ENCODE peak calls at places on chromosomes 16 and 17, in four cellular contexts. G is pancreas, H is fibroblast of lung, W is mucosa of descending colon. R is an unnamed sample. For H3K4me1, the result is how much of the 10 kb centered on the place peaks cover.

GRCh38 chr16:82185012-82185411 is 15.0 kb upstream of the MPHOSPH6 start:
- DNase-seq in W (no peak), G (no peak), H (no peak), R (no peak)

GRCh38 chr16:2465653-2466415 is 5.3 kb upstream of the NTN3 start:
- DNase-seq in H (no peak), W (no peak), G (no peak), R (no peak)

GRCh38 chr17:76575570-76575969 is 10.1 kb downstream of the ST6GALNAC2 start:
- DNase-seq in H (no peak), G (no peak), W (no peak), R (no peak)

GRCh38 chr17:9370464-9370863 is 205.2 kb downstream of the STX8 start:
- DNase-seq in G (no peak), W (no peak), H (peak), R (no peak)

GRCh38 chr17:75524269-75524970 is 1.1 kb upstream of the LLGL2 start:
- DNase-seq in G (no peak), W (no peak), H (no peak), R (no peak)

GRCh38 chr16:68408428-68408827 is 39.9 kb downstream of the SMPD3 start:
- DNase-seq in H (no peak), W (no peak), G (no peak), R (no peak)

GRCh38 chr17:4247981-4248388 is 15.8 kb downstream of the ANKFY1 start:
- DNase-seq in G (peak), H (no peak), W (peak), R (peak)

GRCh38 chr16:87746178-87746577 is 19.6 kb downstream of the KLHDC4 start:
- DNase-seq in W (no peak), H (no peak), G (no peak), R (no peak)

GRCh38 chr17:13462161-13462560 is 139.6 kb downstream of the HS3ST3A1 start:
- DNase-seq in G (no peak), W (no peak), H (peak), R (no peak)

GRCh38 chr16:17439580-17439979 is 31.2 kb downstream of the XYLT1 start:
- DNase-seq in W (no peak), G (no peak), H (no peak), R (no peak)

GRCh38 chr17:77709594-77709993 is 248.9 kb upstream of the TNRC6C start:
- DNase-seq in G (no peak), W (no peak), H (no peak), R (no peak)

GRCh38 chr17:15154618-15155017 is 110.5 kb downstream of the PMP22 start:
- DNase-seq in W (no peak), G (no peak), H (no peak), R (no peak)

GRCh38 chr16:3012246-3012645 is 477 bp upstream of the CLDN9 start:
- DNase-seq in H (no peak), W (no peak), G (no peak), R (peak)

GRCh38 chr16:1613240-1613639 is 1.1 kb downstream of the CRAMP1 start:
- DNase-seq in G (no peak), H (no peak), W (no peak), R (no peak)

GRCh38 chr17:48121921-48122650 is 14.5 kb downstream of the SNX11 start:
- DNase-seq in G (no peak), H (no peak), W (no peak), R (no peak)

GRCh38 chr17:2688351-2689342 is 22.9 kb downstream of the CLUH start:
- DNase-seq in W (peak), H (no peak), G (peak), R (no peak)

GRCh38 chr16:66189951-66190350 is 176.5 kb upstream of the CDH5 start:
- DNase-seq in G (no peak), W (no peak), H (peak), R (no peak)

GRCh38 chr17:8123695-8124349 is at the start of gene HES7:
- DNase-seq in H (no peak), W (no peak), G (no peak), R (no peak)

GRCh38 chr17:1255041-1255440 is 15.2 kb upstream of the BHLHA9 start:
- DNase-seq in G (no peak), W (no peak), H (no peak), R (no peak)

GRCh38 chr16:86978445-86979030 is 338.7 kb downstream of the C16orf95 start:
- DNase-seq in H (no peak), G (no peak), W (no peak), R (no peak)

GRCh38 chr17:73604476-73604875 is 39.8 kb downstream of the SDK2 start:
- DNase-seq in G (no peak), H (no peak), W (no peak), R (no peak)

GRCh38 chr17:48494335-48494734 is 36.5 kb downstream of the HOXB1 start:
- DNase-seq in W (no peak), H (peak), G (no peak), R (no peak)

GRCh38 chr16:29290631-29291247 is 115.8 kb downstream of the NPIPB11 start:
- DNase-seq in W (peak), H (peak), G (peak), R (peak)

GRCh38 chr17:58324409-58325288 is 3.9 kb downstream of the TSPOAP1 start:
- DNase-seq in G (peak), H (peak), W (peak), R (peak)

GRCh38 chr16:16131659-16132058 is 91.6 kb downstream of the ABCC6 start:
- DNase-seq in W (no peak), G (no peak), H (no peak), R (no peak)

GRCh38 chr17:75287221-75287620 is 2.0 kb downstream of the SLC25A19 start:
- DNase-seq in W (no peak), G (no peak), H (no peak), R (no peak)

GRCh38 chr17:50605434-50605833 is 29.2 kb upstream of the ABCC3 start:
- DNase-seq in G (no peak), W (no peak), H (peak), R (no peak)

GRCh38 chr17:17140590-17140980 is 65.5 kb downstream of the PLD6 start:
- DNase-seq in H (peak), G (no peak), W (no peak), R (no peak)

GRCh38 chr16:89183975-89184684 is 12.6 kb downstream of the CDH15 start:
- DNase-seq in G (no peak), H (no peak), W (no peak), R (no peak)

GRCh38 chr16:29784901-29785500 is 5.5 kb upstream of the KIF22 start:
- DNase-seq in W (peak), H (peak), G (peak), R (no peak)

GRCh38 chr16:4351880-4352279 is 759 bp upstream of the PAM16 start:
- DNase-seq in W (no peak), H (peak), G (no peak), R (no peak)

GRCh38 chr16:14405611-14406537 is 224.2 kb downstream of the PARN start:
- DNase-seq in W (peak), H (no peak), G (no peak), R (peak)

GRCh38 chr17:14089179-14089578 is 19.9 kb downstream of the COX10 start:
- DNase-seq in W (no peak), G (no peak), H (no peak), R (no peak)

GRCh38 chr17:71461504-71462197 is 659.2 kb upstream of the SOX9 start:
- DNase-seq in W (no peak), G (no peak), H (no peak), R (no peak)

GRCh38 chr16:55663225-55663624 is 7.4 kb downstream of the SLC6A2 start:
- DNase-seq in G (no peak), H (no peak), W (no peak), R (no peak)
- H3K4me1 ChIP-seq in G (under half), H (under half), W (under half), R (under half)

DNA sequence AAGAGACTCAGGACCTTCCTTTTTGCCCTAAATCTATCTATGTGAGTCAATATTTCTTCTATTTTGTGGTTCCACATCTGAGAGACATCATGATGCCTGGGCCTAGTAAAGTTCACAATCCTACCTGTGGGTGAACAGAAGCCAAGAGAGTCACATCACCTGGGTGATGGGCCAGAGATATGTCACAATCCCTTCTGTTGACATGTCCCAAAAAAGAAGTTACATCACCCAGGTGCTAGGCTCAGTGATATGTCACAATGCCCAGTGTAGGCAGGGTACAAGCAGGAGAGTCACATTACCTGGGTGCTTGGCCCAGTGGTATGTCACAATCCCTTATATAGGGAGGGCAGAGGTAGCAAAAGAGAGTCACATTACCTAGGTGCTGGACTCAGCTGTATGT is 2101.9 kb downstream of the TP53TG3F start:
- DNase-seq in H (no peak), W (no peak), G (no peak), R (no peak)
- H3K4me3 ChIP-seq in H (no peak), W (no peak), G (no peak), R (no peak)

DNA sequence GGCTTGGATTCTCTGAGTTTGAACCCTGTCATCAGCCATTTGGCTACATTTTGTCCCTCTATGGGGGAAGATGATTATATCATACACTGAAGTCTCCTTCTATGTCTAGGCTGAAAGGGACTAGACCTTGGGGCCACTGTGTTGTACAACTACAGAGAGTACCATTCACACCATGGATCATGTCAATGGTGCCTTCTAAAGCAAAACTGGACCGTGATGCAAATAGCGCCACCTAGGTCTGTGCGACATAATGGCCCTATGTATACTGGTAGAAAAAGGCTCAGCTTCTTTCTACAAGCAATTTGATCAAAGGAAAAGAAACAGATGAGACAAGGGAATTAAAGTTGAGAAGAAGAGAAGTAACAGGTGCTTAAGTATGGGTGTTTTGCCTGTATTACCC is 100.7 kb downstream of the LYRM1 start:
- DNase-seq in W (peak), G (no peak), H (peak), R (no peak)
- TF ChIP-seq CTCF in W (peak), G (no peak), H (peak), R (peak)

DNA sequence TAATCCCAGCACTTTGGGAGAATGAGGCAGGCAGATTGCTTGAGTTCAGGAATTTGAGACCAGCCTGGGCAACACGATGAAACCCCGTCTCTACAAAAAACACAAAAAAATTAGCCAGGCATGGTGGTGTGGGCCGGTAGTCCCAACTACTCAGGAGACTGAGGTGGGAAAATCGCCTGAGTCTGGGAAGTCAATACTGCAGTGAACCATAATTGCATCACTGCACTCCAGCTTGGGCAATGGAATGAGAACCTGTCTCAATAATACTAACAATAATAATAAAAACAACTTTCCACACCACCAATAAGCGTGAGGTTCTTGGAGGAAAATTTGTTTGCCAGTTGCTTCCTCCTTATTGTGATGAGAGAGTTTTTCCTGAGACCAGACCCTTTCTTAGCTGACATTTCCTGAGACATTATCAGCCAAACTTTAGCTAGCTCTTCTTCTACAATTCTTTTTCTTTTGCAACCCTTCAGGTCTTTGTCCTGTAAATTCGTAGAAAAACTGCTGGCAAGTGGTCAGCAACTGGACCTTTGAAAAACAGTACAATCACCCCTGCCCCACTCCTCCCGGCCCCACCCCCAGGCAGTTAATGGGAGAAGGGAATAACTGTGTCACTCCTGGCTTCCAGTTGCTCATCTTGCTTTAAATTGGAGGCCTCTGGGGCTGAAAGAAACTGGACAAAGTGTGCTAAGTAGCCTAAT is 3.5 kb upstream of the EZH1 start:
- DNase-seq in G (no peak), W (no peak), H (no peak), R (no peak)
- H3K4me1 ChIP-seq in G (under half), W (under half), H (under half), R (under half)

DNA sequence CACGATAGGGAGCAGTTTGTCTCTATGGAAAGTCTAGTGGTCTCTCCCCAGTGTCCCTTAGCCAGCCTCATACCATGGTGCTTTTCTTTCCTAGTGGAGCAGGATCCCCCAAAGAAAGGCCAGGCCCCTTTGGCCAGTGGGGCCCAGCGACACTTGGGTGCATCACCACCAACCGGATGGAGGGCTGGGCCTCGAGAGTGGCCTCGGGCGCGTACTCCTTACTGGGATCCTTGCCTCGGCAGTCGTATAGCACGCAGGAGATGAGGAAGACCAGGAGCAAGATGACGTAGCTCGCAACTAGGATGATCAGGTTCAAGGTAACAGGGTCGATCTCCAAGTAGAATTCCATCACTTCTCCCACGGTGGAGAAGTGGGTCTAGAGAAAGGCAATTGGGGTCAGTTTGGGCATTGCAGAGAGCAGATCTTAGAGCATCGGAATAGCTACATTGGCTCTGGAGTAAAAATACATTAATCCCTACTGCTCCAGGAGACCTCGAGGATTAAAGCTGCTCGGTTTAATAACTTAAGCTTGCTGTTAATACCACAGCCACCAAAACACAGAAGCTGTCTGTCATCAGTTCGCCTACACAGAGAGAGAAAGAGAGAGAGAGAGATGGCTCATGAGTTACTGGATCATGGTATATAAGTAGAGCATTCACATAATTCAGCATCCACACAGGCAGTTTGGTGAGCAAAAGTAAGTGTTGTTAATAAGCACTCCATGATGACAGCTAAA is at the start of gene SMIM36:
- DNase-seq in H (no peak), W (no peak), G (no peak), R (no peak)
- H3K4me3 ChIP-seq in H (no peak), W (no peak), G (no peak), R (no peak)

GRCh38 chr17:67833946-67834631 is 8.8 kb downstream of the BPTF start:
- DNase-seq in H (no peak), G (no peak), W (no peak), R (no peak)
- TF ChIP-seq CTCF in H (no peak), G (no peak), W (no peak), R (no peak)